ENCODE peak calls at places on chromosomes 16 and 17, in seven cellular contexts. Q, N, L, R, D, V and X are unnamed samples.

GRCh38 chr16:69193860-69194259 is 6.9 kb downstream of the SNTB2 start:
- DNase-seq in R (no peak), V (peak), N (no peak), L (no peak), Q (peak), D (no peak), X (no peak)

GRCh38 chr17:62760059-62760887 is 47.8 kb downstream of the MARCHF10 start:
- DNase-seq in L (no peak), V (peak), Q (peak), D (no peak), N (no peak), R (no peak), X (no peak)

GRCh38 chr16:20675488-20676267 is 21.8 kb downstream of the ACSM1 start:
- DNase-seq in D (no peak), Q (peak), N (peak), R (peak), V (peak), L (no peak), X (no peak)

GRCh38 chr17:40498281-40499084 is 2.9 kb downstream of the TNS4 start:
- DNase-seq in R (peak), Q (no peak), N (no peak), V (no peak), L (no peak), D (no peak), X (no peak)

GRCh38 chr17:41098476-41098875 is 534 bp upstream of the KRTAP4-8 start:
- DNase-seq in R (no peak), V (peak), Q (peak), N (no peak), D (no peak), L (no peak), X (no peak)

GRCh38 chr16:28914325-28914724 is 10.7 kb downstream of the RABEP2 start:
- DNase-seq in R (no peak), L (no peak), N (no peak), V (no peak), Q (no peak), D (no peak), X (no peak)

GRCh38 chr17:16977932-16978331 is 6.0 kb upstream of the TNFRSF13B start:
- DNase-seq in Q (peak), D (no peak), L (no peak), N (no peak), V (peak), R (no peak), X (peak)

GRCh38 chr16:50585331-50585776 is 37.2 kb downstream of the NKD1 start:
- DNase-seq in N (no peak), Q (peak), R (no peak), V (no peak), L (no peak), D (no peak), X (peak)

GRCh38 chr16:84689126-84689525 is 10.7 kb upstream of the USP10 start:
- DNase-seq in Q (peak), V (peak), N (no peak), R (no peak), D (no peak), L (no peak), X (no peak)

GRCh38 chr16:72105978-72106377 is 12.3 kb downstream of the DHX38 start:
- DNase-seq in R (no peak), V (no peak), Q (no peak), N (no peak), L (no peak), D (no peak), X (no peak)

GRCh38 chr17:7548585-7549400 is at the start of gene TNFSF12:
- DNase-seq in Q (peak), V (no peak), D (peak), N (no peak), R (no peak), L (peak), X (no peak)

GRCh38 chr16:82331974-82332750 is 162.1 kb upstream of the MPHOSPH6 start:
- DNase-seq in N (no peak), Q (no peak), R (peak), V (no peak), L (no peak), D (no peak), X (no peak)

GRCh38 chr16:7492122-7492521 is 159.5 kb downstream of the RBFOX1 start:
- DNase-seq in N (no peak), V (no peak), Q (no peak), D (no peak), R (no peak), L (no peak), X (no peak)

GRCh38 chr16:57253410-57253927 is 8.4 kb downstream of the ARL2BP start:
- DNase-seq in N (no peak), D (no peak), L (no peak), V (peak), Q (no peak), R (no peak), X (no peak)

GRCh38 chr16:9680021-9680655 is 502.1 kb downstream of the GRIN2A start:
- DNase-seq in R (no peak), D (no peak), L (no peak), Q (no peak), N (no peak), V (no peak), X (no peak)

GRCh38 chr16:27216297-27216885 is 13.1 kb downstream of the KDM8 start:
- DNase-seq in L (no peak), R (no peak), V (no peak), N (no peak), Q (no peak), D (no peak), X (no peak)

GRCh38 chr17:60481604-60482003 is 44.4 kb downstream of the APPBP2 start:
- DNase-seq in V (no peak), Q (no peak), L (no peak), R (no peak), N (no peak), D (no peak), X (no peak)

GRCh38 chr17:71287246-71287828 is 833.5 kb upstream of the SOX9 start:
- DNase-seq in V (no peak), N (no peak), L (no peak), D (no peak), Q (peak), R (peak), X (no peak)

GRCh38 chr16:54657058-54657708 is 273.5 kb upstream of the IRX5 start:
- DNase-seq in Q (peak), R (no peak), D (no peak), L (no peak), V (peak), N (no peak), X (no peak)

GRCh38 chr17:44221072-44221861 is 1.8 kb upstream of the UBTF start:
- DNase-seq in R (peak), Q (peak), D (peak), V (peak), N (peak), L (peak), X (peak)

GRCh38 chr16:11743308-11744074 is 834 bp upstream of the TXNDC11 start:
- DNase-seq in R (no peak), Q (peak), V (peak), L (no peak), N (no peak), D (no peak), X (no peak)

GRCh38 chr16:49876716-49877129 is 20.8 kb upstream of the ZNF423 start:
- DNase-seq in N (peak), V (no peak), D (no peak), L (no peak), Q (no peak), R (no peak), X (no peak)

GRCh38 chr16:66692341-66692740 is 4.2 kb downstream of the CMTM4 start:
- DNase-seq in Q (no peak), L (no peak), R (no peak), N (no peak), D (no peak), V (no peak), X (no peak)

GRCh38 chr17:2386400-2387085 is 14.3 kb downstream of the MNT start:
- DNase-seq in L (no peak), D (no peak), V (no peak), Q (no peak), R (no peak), N (no peak), X (no peak)

GRCh38 chr16:4090476-4090875 is 25.8 kb downstream of the ADCY9 start:
- DNase-seq in N (no peak), D (no peak), V (no peak), R (no peak), Q (no peak), L (no peak), X (no peak)

GRCh38 chr17:4420692-4421131 is 13.0 kb upstream of the SPNS3 start:
- DNase-seq in L (peak), V (peak), N (peak), R (peak), D (no peak), Q (peak), X (no peak)

GRCh38 chr17:45276031-45276430 is 14.1 kb upstream of the SPATA32 start:
- DNase-seq in R (no peak), Q (peak), V (no peak), D (no peak), L (no peak), N (no peak), X (no peak)

GRCh38 chr17:7296189-7296861 is 1.9 kb upstream of the YBX2 start:
- DNase-seq in D (peak), R (peak), Q (peak), L (peak), V (peak), N (peak), X (peak)

GRCh38 chr17:39240631-39241030 is 14.9 kb upstream of the STAC2 start:
- DNase-seq in Q (no peak), R (no peak), L (no peak), D (no peak), N (no peak), V (no peak), X (no peak)

GRCh38 chr16:28210979-28211505 is 723 bp downstream of the XPO6 start:
- DNase-seq in D (peak), V (peak), L (peak), N (no peak), Q (peak), R (peak), X (no peak)

GRCh38 chr16:1645914-1646525 is 32.1 kb upstream of the JPT2 start:
- DNase-seq in Q (no peak), L (no peak), D (no peak), V (peak), N (no peak), R (no peak), X (no peak)

GRCh38 chr17:49815761-49816281 is 27.3 kb downstream of the KAT7 start:
- DNase-seq in N (no peak), D (no peak), R (no peak), V (no peak), L (no peak), Q (no peak), X (no peak)

GRCh38 chr17:47741109-47741792 is 8.2 kb downstream of the TBX21 start:
- DNase-seq in Q (no peak), D (no peak), V (no peak), N (no peak), R (no peak), L (no peak), X (no peak)

GRCh38 chr16:81369888-81370504 is 55.2 kb downstream of the GAN start:
- DNase-seq in Q (no peak), N (no peak), D (no peak), V (no peak), R (no peak), L (no peak), X (no peak)

GRCh38 chr16:66931665-66932064 is 2.5 kb downstream of the CIAO2B start:
- DNase-seq in L (no peak), N (no peak), D (no peak), V (no peak), Q (no peak), R (no peak), X (no peak)

GRCh38 chr16:75599452-75600277 is 23.4 kb downstream of the ADAT1 start:
- DNase-seq in R (no peak), V (peak), N (no peak), L (no peak), Q (peak), D (no peak), X (no peak)

GRCh38 chr17:63275318-63275967 is 170.7 kb downstream of the CYB561 start:
- DNase-seq in Q (peak), V (peak), L (no peak), D (no peak), R (no peak), N (no peak), X (no peak)

GRCh38 chr17:74417178-74418045 is 14.5 kb upstream of the GPRC5C start:
- DNase-seq in R (no peak), D (no peak), V (peak), Q (peak), L (no peak), N (peak), X (no peak)

GRCh38 chr16:27803775-27804549 is 254.0 kb downstream of the KATNIP start:
- DNase-seq in N (no peak), R (no peak), Q (no peak), D (no peak), V (no peak), L (no peak), X (no peak)